ENCODE peak calls at places on chromosomes 4 and X, in seven cellular contexts. L is choroid plexus epithelial cell, C is kidney epithelial cell, H is astrocyte of the spinal cord, J is stomach, G is cardiac fibroblast, U is left ventricle myocardium inferior. I is an unnamed sample.
A peak's percentile ranks its signal among the peaks of the same experiment; 100 is the strongest.

GRCh38 chr4:129167640-129168260 is 71.8 kb downstream of the C4orf33 start:
- DNase-seq in L (peak; percentile 10), C (no peak), H (no peak), J (no peak), G (no peak), U (no peak), I (no peak)

GRCh38 chr4:136400829-136401228 is 1131.5 kb downstream of the PCDH18 start:
- DNase-seq in L (peak; percentile 29), C (no peak), H (no peak), J (no peak), G (no peak), U (no peak), I (no peak)

GRCh38 chr4:54085284-54085683 is 14.7 kb upstream of the GSX2 start:
- DNase-seq in L (peak; percentile 93), C (peak; percentile 89), H (peak; percentile 82), J (no peak), G (peak; percentile 96), U (no peak), I (no peak)

GRCh38 chrX:3407785-3408184 is 61.3 kb upstream of the MXRA5 start:
- DNase-seq in L (no peak), C (no peak), H (no peak), J (no peak), G (no peak), U (peak; percentile 11), I (no peak)

GRCh38 chr4:61336911-61337310 is 136.8 kb downstream of the ADGRL3 start:
- DNase-seq in L (no peak), C (no peak), H (no peak), J (no peak), G (no peak), U (no peak), I (no peak)

GRCh38 chr4:82509029-82509428 is 52.8 kb downstream of the TMEM150C start:
- DNase-seq in L (peak; percentile 28), C (no peak), H (no peak), J (no peak), G (no peak), U (no peak), I (no peak)

GRCh38 chr4:184312126-184312525 is 94.5 kb upstream of the ENPP6 start:
- DNase-seq in L (no peak), C (no peak), H (no peak), J (no peak), G (no peak), U (no peak), I (no peak)

GRCh38 chrX:145729635-145730034 is 88.0 kb upstream of the SLITRK2 start:
- DNase-seq in L (peak; percentile 2), C (no peak), H (peak; percentile 72), J (no peak), G (peak; percentile 36), U (no peak), I (no peak)

GRCh38 chr4:749771-750666 is 44.4 kb downstream of the PCGF3 start:
- DNase-seq in L (peak; percentile 83), C (no peak), H (peak; percentile 77), J (no peak), G (peak; percentile 95), U (no peak), I (no peak)

GRCh38 chr4:80841587-80842281 is 188.8 kb upstream of the BMP3 start:
- DNase-seq in L (no peak), C (no peak), H (no peak), J (no peak), G (no peak), U (no peak), I (no peak)

GRCh38 chr4:39638358-39639239 is at the start of gene SMIM14:
- DNase-seq in L (peak; percentile 99), C (peak; percentile 92), H (peak; percentile 99), J (peak; percentile 98), G (peak; percentile 98), U (peak; percentile 98), I (peak; percentile 93)
- TF ChIP-seq CTCF in L (no peak), C (no peak), H (no peak), J (peak; percentile 26), G (no peak), U (peak; percentile 45), I (no peak)

DNA sequence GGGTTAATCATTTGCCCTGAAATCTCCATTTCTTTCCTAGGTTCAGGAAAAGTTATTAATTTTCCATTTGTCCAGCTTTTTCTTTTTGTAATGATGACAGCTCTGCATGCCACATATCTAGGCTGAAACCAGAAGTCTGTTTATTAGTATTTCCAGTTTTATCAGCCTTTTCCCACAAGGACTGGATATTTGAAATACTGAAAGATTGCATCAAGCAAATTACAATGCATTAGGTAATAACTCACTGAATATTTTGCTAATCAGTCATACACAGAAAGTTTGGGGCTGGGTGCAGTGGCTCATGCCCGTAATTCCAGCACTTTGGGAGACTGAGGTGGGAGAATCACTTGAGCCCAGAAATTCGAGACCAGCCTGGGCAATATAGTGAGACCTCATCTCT is 21.5 kb downstream of the SLC9A7 start:
- DNase-seq in L (peak; percentile 77), C (no peak), H (no peak), J (no peak), G (peak; percentile 82), U (no peak), I (no peak)
- H3K4me3 ChIP-seq in L (no peak overlapping the region), C (no peak overlapping the region), H (no peak overlapping the region), J (no peak overlapping the region), G (no peak overlapping the region), U (no peak overlapping the region), I (no peak overlapping the region)

GRCh38 chrX:25191403-25191802 is 175.6 kb upstream of the ARX start:
- DNase-seq in L (no peak), C (no peak), H (no peak), J (no peak), G (no peak), U (no peak), I (no peak)
- TF ChIP-seq CTCF in L (no peak), C (no peak), H (peak; percentile 8), J (no peak), G (no peak), U (no peak), I (no peak)

GRCh38 chrX:30971761-30972603 is 82.9 kb upstream of the TAB3 start:
- DNase-seq in L (peak; percentile 64), C (no peak), H (peak; percentile 51), J (peak; percentile 35), G (peak; percentile 51), U (no peak), I (no peak)
- H3K4me3 ChIP-seq in L (peak overlapping the region; percentile 32), C (no peak overlapping the region), H (peak overlapping the region; percentile 21), J (no peak overlapping the region), G (no peak overlapping the region), U (peak overlapping the region; percentile 51), I (peak overlapping the region; percentile 6)

DNA sequence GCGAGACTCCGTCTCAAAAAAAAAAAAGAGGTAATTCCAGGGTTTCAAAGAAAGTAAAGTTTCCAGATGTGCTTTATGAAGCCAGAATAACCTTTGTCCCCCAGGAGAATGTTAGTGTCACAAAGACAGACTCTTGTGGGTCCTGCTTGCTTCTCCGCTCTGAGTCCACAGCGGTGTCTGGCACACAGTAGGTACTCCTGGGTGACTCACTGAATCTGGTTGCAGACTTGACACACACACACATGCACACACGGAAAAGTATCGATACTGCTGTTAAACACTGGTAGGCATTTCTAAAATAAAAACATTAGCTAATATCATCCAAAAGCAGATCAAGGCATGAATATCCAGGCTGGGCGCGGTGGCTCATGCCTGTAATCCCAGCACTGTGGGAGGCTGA is 22.9 kb downstream of the TMEM187 start:
- DNase-seq in L (no peak), C (no peak), H (no peak), J (no peak), G (no peak), U (no peak), I (no peak)
- TF ChIP-seq CTCF in L (no peak), C (no peak), H (no peak), J (no peak), G (no peak), U (no peak), I (no peak)